ENCODE peak calls at places on chromosomes 7 and 10, in ten cellular contexts. P, T, J, E, D, K, Y, X, C and H are unnamed samples.

GRCh38 chr7:27162930-27163775 is 2.2 kb downstream of the HOXA9 start:
- DNase-seq in P (no peak), T (no peak), J (no peak), E (peak), D (no peak), K (no peak), Y (peak), X (no peak), C (no peak), H (no peak)

GRCh38 chr10:58956926-58957325 is 219.5 kb upstream of the PHYHIPL start:
- DNase-seq in P (no peak), T (peak), J (peak), E (no peak), D (no peak), K (no peak), Y (peak), X (no peak), C (peak), H (no peak)

GRCh38 chr10:12656518-12657142 is 307.3 kb downstream of the CAMK1D start:
- DNase-seq in P (peak), T (peak), J (peak), E (no peak), D (peak), K (peak), Y (peak), X (peak), C (peak), H (peak)

GRCh38 chr7:39133088-39133487 is 155.4 kb downstream of the POU6F2 start:
- DNase-seq in P (no peak), T (no peak), J (no peak), E (no peak), D (no peak), K (no peak), Y (no peak), X (no peak), C (no peak), H (no peak)

GRCh38 chr7:130853503-130854279 is 119.7 kb upstream of the KLF14 start:
- DNase-seq in P (peak), T (peak), J (peak), E (no peak), D (no peak), K (no peak), Y (peak), X (no peak), C (peak), H (no peak)

GRCh38 chr7:22109761-22110160 is 164.1 kb upstream of the CDCA7L start:
- DNase-seq in P (peak), T (peak), J (peak), E (peak), D (peak), K (peak), Y (peak), X (peak), C (no peak), H (peak)

GRCh38 chr7:37220664-37221063 is 228.0 kb downstream of the ELMO1 start:
- DNase-seq in P (no peak), T (no peak), J (no peak), E (no peak), D (no peak), K (no peak), Y (no peak), X (no peak), C (no peak), H (no peak)

GRCh38 chr7:26117142-26117807 is 34.7 kb upstream of the NFE2L3 start:
- DNase-seq in P (no peak), T (no peak), J (no peak), E (peak), D (peak), K (peak), Y (no peak), X (peak), C (no peak), H (peak)

GRCh38 chr10:15715619-15716227 is 4.0 kb downstream of the ITGA8 start:
- DNase-seq in P (no peak), T (no peak), J (no peak), E (no peak), D (peak), K (no peak), Y (peak), X (no peak), C (no peak), H (peak)

GRCh38 chr10:89032141-89032814 is 41.7 kb downstream of the FAS start:
- DNase-seq in P (peak), T (peak), J (peak), E (peak), D (no peak), K (no peak), Y (peak), X (peak), C (peak), H (peak)

GRCh38 chr10:109883859-109884771 is 39.2 kb downstream of the XPNPEP1 start:
- DNase-seq in P (peak), T (peak), J (peak), E (peak), D (peak), K (peak), Y (peak), X (peak), C (peak), H (peak)

GRCh38 chr10:48632166-48632565 is 27.3 kb upstream of the ARHGAP22 start:
- DNase-seq in P (no peak), T (no peak), J (no peak), E (no peak), D (no peak), K (no peak), Y (peak), X (no peak), C (no peak), H (no peak)

GRCh38 chr7:40239755-40240303 is 105.0 kb downstream of the SUGCT start:
- DNase-seq in P (no peak), T (no peak), J (no peak), E (no peak), D (no peak), K (no peak), Y (no peak), X (no peak), C (no peak), H (no peak)

GRCh38 chr10:69065406-69066361 is 22.2 kb upstream of the SRGN start:
- DNase-seq in P (no peak), T (no peak), J (peak), E (no peak), D (no peak), K (no peak), Y (peak), X (no peak), C (peak), H (no peak)

GRCh38 chr7:45682358-45682735 is 108.2 kb downstream of the ADCY1 start:
- DNase-seq in P (no peak), T (no peak), J (no peak), E (peak), D (no peak), K (no peak), Y (no peak), X (no peak), C (no peak), H (no peak)

GRCh38 chr10:112271982-112272381 is 11.2 kb upstream of the TECTB start:
- DNase-seq in P (no peak), T (no peak), J (peak), E (no peak), D (no peak), K (no peak), Y (peak), X (no peak), C (peak), H (no peak)

GRCh38 chr10:3838723-3839437 is 53.9 kb upstream of the KLF6 start:
- DNase-seq in P (no peak), T (no peak), J (peak), E (no peak), D (peak), K (peak), Y (peak), X (no peak), C (no peak), H (no peak)

GRCh38 chr7:143002106-143002505 is 24.8 kb downstream of the OR9A2 start:
- DNase-seq in P (peak), T (peak), J (no peak), E (no peak), D (peak), K (peak), Y (peak), X (peak), C (no peak), H (peak)

GRCh38 chr7:33872870-33873269 is 32.5 kb upstream of the BMPER start:
- DNase-seq in P (no peak), T (no peak), J (no peak), E (no peak), D (no peak), K (no peak), Y (no peak), X (no peak), C (no peak), H (no peak)

GRCh38 chr10:52455095-52455494 is 141.0 kb downstream of the DKK1 start:
- DNase-seq in P (no peak), T (no peak), J (peak), E (no peak), D (no peak), K (no peak), Y (peak), X (peak), C (peak), H (no peak)

GRCh38 chr7:43572516-43573049 is 10.3 kb upstream of the STK17A start:
- DNase-seq in P (peak), T (peak), J (peak), E (no peak), D (peak), K (no peak), Y (peak), X (peak), C (peak), H (no peak)

GRCh38 chr10:10164845-10165244 is 852.8 kb upstream of the CELF2 start:
- DNase-seq in P (no peak), T (no peak), J (no peak), E (no peak), D (no peak), K (no peak), Y (no peak), X (no peak), C (no peak), H (no peak)

GRCh38 chr7:97081901-97082300 is 35.6 kb upstream of the SDHAF3 start:
- DNase-seq in P (no peak), T (no peak), J (no peak), E (no peak), D (no peak), K (no peak), Y (no peak), X (no peak), C (no peak), H (no peak)

GRCh38 chr7:97079300-97079699 is 38.2 kb upstream of the SDHAF3 start:
- DNase-seq in P (no peak), T (no peak), J (no peak), E (no peak), D (no peak), K (no peak), Y (no peak), X (no peak), C (no peak), H (no peak)

GRCh38 chr7:97078023-97078988 is 39.2 kb upstream of the SDHAF3 start:
- DNase-seq in P (no peak), T (no peak), J (no peak), E (no peak), D (no peak), K (peak), Y (peak), X (peak), C (no peak), H (no peak)

GRCh38 chr7:97075928-97076327 is 41.6 kb upstream of the SDHAF3 start:
- DNase-seq in P (no peak), T (peak), J (no peak), E (peak), D (no peak), K (no peak), Y (no peak), X (no peak), C (no peak), H (peak)
- H3K4me2 ChIP-seq in P (no peak), T (peak), J (no peak), E (no peak), D (no peak), K (no peak), Y (no peak), X (no peak), C (no peak), H (no peak)

GRCh38 chr7:134781171-134781570 is 1.7 kb downstream of the CALD1 start:
- DNase-seq in P (no peak), T (no peak), J (no peak), E (no peak), D (no peak), K (no peak), Y (no peak), X (no peak), C (no peak), H (no peak)
- H3K4me2 ChIP-seq in P (peak), T (no peak), J (peak), E (peak), D (no peak), K (no peak), Y (peak), X (no peak), C (peak), H (peak)

GRCh38 chr10:95963202-95963991 is 55.6 kb downstream of the CC2D2B start:
- DNase-seq in P (no peak), T (no peak), J (no peak), E (no peak), D (no peak), K (peak), Y (no peak), X (peak), C (no peak), H (no peak)
- H3K4me2 ChIP-seq in P (no peak), T (no peak), J (no peak), E (no peak), D (no peak), K (peak), Y (no peak), X (peak), C (no peak), H (no peak)

GRCh38 chr7:105787071-105787470 is 89.3 kb downstream of the ATXN7L1 start:
- DNase-seq in P (no peak), T (no peak), J (no peak), E (no peak), D (no peak), K (no peak), Y (no peak), X (no peak), C (no peak), H (no peak)
- H3K4me2 ChIP-seq in P (no peak), T (peak), J (no peak), E (no peak), D (no peak), K (no peak), Y (no peak), X (no peak), C (no peak), H (no peak)

GRCh38 chr10:129389194-129389593 is 77.8 kb upstream of the MGMT start:
- DNase-seq in P (no peak), T (no peak), J (no peak), E (no peak), D (no peak), K (no peak), Y (no peak), X (no peak), C (no peak), H (no peak)

GRCh38 chr10:129386415-129387257 is 80.4 kb upstream of the MGMT start:
- DNase-seq in P (no peak), T (no peak), J (no peak), E (no peak), D (no peak), K (no peak), Y (no peak), X (no peak), C (no peak), H (no peak)

GRCh38 chr10:129387258-129387525 is 79.8 kb upstream of the MGMT start:
- DNase-seq in P (no peak), T (no peak), J (no peak), E (no peak), D (no peak), K (no peak), Y (no peak), X (no peak), C (no peak), H (no peak)

GRCh38 chr10:129390147-129390546 is 76.9 kb upstream of the MGMT start:
- DNase-seq in P (no peak), T (no peak), J (no peak), E (no peak), D (no peak), K (no peak), Y (no peak), X (no peak), C (no peak), H (no peak)

GRCh38 chr10:129388435-129388834 is 78.6 kb upstream of the MGMT start:
- DNase-seq in P (no peak), T (no peak), J (no peak), E (no peak), D (no peak), K (no peak), Y (no peak), X (no peak), C (no peak), H (no peak)
- H3K4me2 ChIP-seq in P (no peak), T (no peak), J (no peak), E (no peak), D (no peak), K (no peak), Y (no peak), X (no peak), C (no peak), H (no peak)

DNA sequence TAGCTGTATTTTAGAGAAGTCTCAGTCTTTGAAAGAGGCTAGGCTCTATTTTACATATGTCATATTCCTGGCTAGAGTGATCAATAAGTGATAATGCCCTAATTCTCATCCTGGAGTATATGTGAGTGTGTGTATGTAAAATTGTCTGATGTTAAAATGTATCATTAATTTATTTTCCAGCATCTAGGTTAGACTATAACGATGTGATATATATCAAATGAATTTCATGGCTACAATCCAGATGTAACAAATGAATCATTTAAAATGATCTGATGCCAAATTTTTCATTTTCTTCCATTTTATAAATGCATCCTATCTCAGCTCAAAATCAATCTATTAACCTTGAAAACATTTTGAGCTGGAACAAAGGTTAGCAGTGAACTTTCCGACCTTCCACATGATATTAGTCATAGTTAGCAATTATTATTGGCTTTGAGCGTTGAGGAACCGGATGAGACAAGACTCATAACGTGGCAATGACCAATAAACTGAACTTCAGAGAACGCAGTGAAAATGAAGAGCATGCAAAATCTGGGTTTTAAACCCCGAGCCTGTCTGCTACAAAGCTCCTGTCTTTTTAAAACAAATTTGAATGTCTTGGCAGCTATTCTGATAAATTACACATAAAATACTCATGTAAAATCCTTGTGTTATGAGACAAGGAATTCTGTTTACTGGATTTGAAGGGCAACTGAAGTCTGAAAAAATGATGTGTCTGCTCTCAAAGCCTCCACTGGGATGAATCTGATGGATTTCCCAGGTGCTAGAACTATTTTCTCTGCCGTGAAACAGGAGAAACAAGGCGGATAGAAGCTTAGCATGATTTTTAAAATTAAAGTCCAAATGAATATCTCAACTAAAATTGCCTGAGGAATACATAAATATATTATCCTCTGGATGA is 74.6 kb upstream of the ITGB1 start:
- DNase-seq in P (peak), T (peak), J (peak), E (no peak), D (no peak), K (no peak), Y (peak), X (no peak), C (peak), H (no peak)
- H3K4me2 ChIP-seq in P (peak), T (peak), J (peak), E (no peak), D (no peak), K (no peak), Y (peak), X (no peak), C (peak), H (no peak)

DNA sequence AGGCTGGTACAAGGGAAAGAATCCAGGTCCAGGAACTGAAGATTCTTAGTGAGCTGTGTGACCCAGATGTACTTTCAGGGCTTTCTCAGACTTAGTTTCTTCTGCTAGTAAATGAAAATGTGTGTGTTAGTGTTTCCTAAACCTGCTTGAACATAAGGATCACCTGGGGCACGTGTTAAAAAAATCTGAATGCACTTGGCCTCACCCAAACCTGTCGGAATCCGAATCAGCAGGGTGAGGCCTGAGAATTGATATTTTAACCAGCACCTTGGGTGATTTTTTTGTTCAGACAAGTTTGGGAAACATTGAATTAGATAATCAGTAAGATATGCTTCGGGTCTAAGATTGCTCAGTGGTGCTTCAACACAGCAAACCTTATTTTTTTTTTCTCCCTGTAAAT is 59.7 kb downstream of the ZNF365 start:
- DNase-seq in P (no peak), T (no peak), J (no peak), E (no peak), D (no peak), K (no peak), Y (no peak), X (no peak), C (no peak), H (no peak)
- H3K4me2 ChIP-seq in P (peak), T (peak), J (peak), E (no peak), D (no peak), K (no peak), Y (peak), X (no peak), C (peak), H (no peak)

GRCh38 chr10:132776821-132777220 is 9.1 kb downstream of the NKX6-2 start:
- DNase-seq in P (no peak), T (no peak), J (no peak), E (no peak), D (no peak), K (no peak), Y (no peak), X (no peak), C (no peak), H (no peak)

GRCh38 chr10:132777441-132777840 is 8.5 kb downstream of the NKX6-2 start:
- DNase-seq in P (no peak), T (no peak), J (no peak), E (no peak), D (no peak), K (no peak), Y (no peak), X (no peak), C (no peak), H (no peak)

GRCh38 chr10:132774179-132774904 is 11.6 kb downstream of the NKX6-2 start:
- DNase-seq in P (no peak), T (no peak), J (no peak), E (peak), D (no peak), K (no peak), Y (no peak), X (no peak), C (no peak), H (peak)

GRCh38 chr10:132774905-132775863 is 10.8 kb downstream of the NKX6-2 start:
- DNase-seq in P (no peak), T (peak), J (peak), E (peak), D (no peak), K (no peak), Y (no peak), X (no peak), C (no peak), H (peak)

DNA sequence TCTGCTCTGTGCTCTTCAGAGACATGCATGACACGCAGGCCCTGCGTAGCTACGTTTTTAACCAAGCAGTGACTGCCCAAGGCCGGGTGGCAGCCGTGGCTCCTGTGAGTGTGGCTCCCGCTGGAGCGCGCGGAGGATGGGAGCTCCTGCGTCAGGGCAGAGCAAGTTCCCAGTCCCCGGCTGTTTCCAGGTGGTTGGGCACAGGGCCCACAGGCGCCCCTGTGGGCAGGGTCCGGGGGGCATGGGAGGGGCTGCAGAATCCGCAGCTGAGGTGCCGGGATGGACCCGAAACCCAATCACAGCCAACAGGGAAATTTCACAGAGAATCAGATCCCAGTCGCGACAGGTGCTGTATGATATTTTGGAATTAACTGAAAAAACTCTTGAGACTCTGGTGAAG is 9.8 kb downstream of the NKX6-2 start:
- DNase-seq in P (no peak), T (no peak), J (no peak), E (no peak), D (no peak), K (no peak), Y (no peak), X (no peak), C (no peak), H (no peak)
- H3K4me2 ChIP-seq in P (no peak), T (no peak), J (no peak), E (no peak), D (no peak), K (no peak), Y (no peak), X (no peak), C (no peak), H (no peak)